ENCODE peak calls at places on chromosomes 7 and 10, in six cellular contexts. X is HEK293T; G is central memory CD8-positive, alpha-beta T cell; W is A172; U is NCI-H2081 treated with DMSO at 0.1 percent for 48 hours; I is NCI-H2227 treated with DMSO at 0.1 percent for 48 hours. V is an unnamed sample.

GRCh38 chr10:72334196-72334831 is 20.4 kb downstream of the DNAJB12 start:
- DNase-seq in G (no peak), W (peak), U (peak), I (peak), X (no peak), V (peak)

GRCh38 chr10:127999291-127999690 is 92.4 kb downstream of the PTPRE start:
- DNase-seq in X (no peak), W (no peak), U (no peak), G (no peak), I (no peak), V (peak)

GRCh38 chr7:116963234-116963633 is 9.9 kb downstream of the ST7 start:
- DNase-seq in I (no peak), X (no peak), W (no peak), U (no peak), G (no peak), V (no peak)

GRCh38 chr7:151131284-151131621 is 36.2 kb downstream of the GBX1 start:
- DNase-seq in U (no peak), X (no peak), W (no peak), I (no peak), G (no peak), V (no peak)

GRCh38 chr7:284762-285722 is 4.9 kb upstream of the FOXL3 start:
- DNase-seq in I (no peak), W (no peak), X (no peak), G (no peak), U (no peak), V (no peak)

GRCh38 chr7:112212516-112213036 is 6.1 kb downstream of the ZNF277 start:
- DNase-seq in I (no peak), X (no peak), U (no peak), G (no peak), W (no peak), V (no peak)

GRCh38 chr7:74155810-74156395 is 18.3 kb upstream of the EIF4H start:
- DNase-seq in W (no peak), X (no peak), U (no peak), G (no peak), I (no peak), V (no peak)

GRCh38 chr10:26839966-26840627 is 20.7 kb downstream of the ABI1 start:
- DNase-seq in W (no peak), U (no peak), I (no peak), X (no peak), G (no peak), V (no peak)

GRCh38 chr10:106636781-106637491 is 527.6 kb downstream of the SORCS1 start:
- DNase-seq in U (no peak), I (no peak), W (no peak), X (no peak), G (no peak), V (no peak)

GRCh38 chr7:50142421-50143113 is 49.5 kb upstream of the ZPBP start:
- DNase-seq in W (peak), X (no peak), U (peak), I (peak), G (no peak), V (no peak)

GRCh38 chr10:121764241-121764942 is 163.4 kb downstream of the ATE1 start:
- DNase-seq in X (no peak), W (no peak), U (no peak), G (no peak), I (no peak), V (no peak)

GRCh38 chr7:11760372-11760771 is 71.6 kb downstream of the THSD7A start:
- DNase-seq in U (peak), X (peak), I (peak), G (no peak), W (no peak), V (no peak)

GRCh38 chr10:73859441-73860049 is 14.8 kb downstream of the CAMK2G start:
- DNase-seq in U (no peak), W (no peak), X (no peak), I (no peak), G (no peak), V (no peak)

GRCh38 chr10:127756264-127756663 is 19.3 kb downstream of the FOXI2 start:
- DNase-seq in X (no peak), I (no peak), W (no peak), U (no peak), G (no peak), V (no peak)

GRCh38 chr7:92595281-92595680 is 5.1 kb upstream of the FAM133B start:
- DNase-seq in W (peak), I (no peak), G (no peak), U (no peak), X (no peak), V (no peak)

GRCh38 chr7:117193564-117193963 is 129.3 kb downstream of the WNT2 start:
- DNase-seq in X (no peak), U (no peak), I (no peak), W (no peak), G (no peak), V (no peak)

GRCh38 chr7:66832531-66833351 is 88.3 kb upstream of the TMEM248 start:
- DNase-seq in U (no peak), W (no peak), X (no peak), I (no peak), G (no peak), V (no peak)

GRCh38 chr10:101075775-101076174 is 14.0 kb downstream of the KAZALD1 start:
- DNase-seq in G (no peak), U (no peak), X (no peak), I (no peak), W (no peak), V (no peak)

GRCh38 chr7:114468844-114469243 is 54.2 kb downstream of the FOXP2 start:
- DNase-seq in U (no peak), X (no peak), W (no peak), I (no peak), G (no peak), V (no peak)

GRCh38 chr10:69069090-69070042 is 18.5 kb upstream of the SRGN start:
- DNase-seq in G (no peak), X (no peak), W (no peak), I (no peak), U (no peak), V (peak)

GRCh38 chr7:75876126-75876881 is 2.5 kb upstream of the RHBDD2 start:
- DNase-seq in X (no peak), G (no peak), W (no peak), I (no peak), U (no peak), V (no peak)

GRCh38 chr7:117751775-117752174 is 121.5 kb downstream of the CTTNBP2 start:
- DNase-seq in U (no peak), X (no peak), I (no peak), G (no peak), W (no peak), V (no peak)

GRCh38 chr7:129136887-129137647 is 7.4 kb upstream of the TSPAN33 start:
- DNase-seq in X (no peak), I (no peak), G (no peak), W (no peak), U (no peak), V (no peak)

GRCh38 chr7:129664029-129665012 is 52.8 kb downstream of the NRF1 start:
- DNase-seq in G (no peak), I (peak), W (peak), X (peak), U (peak), V (no peak)

GRCh38 chr7:2541291-2542010 is 13.9 kb downstream of the BRAT1 start:
- DNase-seq in X (no peak), W (no peak), G (no peak), I (no peak), U (no peak), V (peak)

GRCh38 chr7:2204446-2204845 is 28.3 kb downstream of the MAD1L1 start:
- DNase-seq in W (no peak), G (no peak), U (no peak), X (no peak), I (no peak), V (no peak)

GRCh38 chr10:62015994-62016393 is 114.5 kb downstream of the ARID5B start:
- DNase-seq in X (peak), U (no peak), G (no peak), I (no peak), W (no peak), V (no peak)

GRCh38 chr10:101827919-101828600 is 9.8 kb upstream of the OGA start:
- DNase-seq in W (no peak), U (no peak), X (no peak), I (no peak), G (no peak), V (no peak)

GRCh38 chr7:24572421-24573007 is 738 bp upstream of the PALS2 start:
- DNase-seq in G (no peak), I (no peak), U (no peak), X (peak), W (peak), V (peak)

GRCh38 chr7:85115862-85116261 is 71.0 kb downstream of the SEMA3D start:
- DNase-seq in X (no peak), I (no peak), W (no peak), U (no peak), G (no peak), V (no peak)